ENCODE peak calls at places on chromosome 20, in seven cellular contexts. One of them, this sample, is unnamed.

GRCh38 chr20:63448050-63448449 is 24.4 kb downstream of the KCNQ2 start:
- DNase-seq in psoas muscle: no peak
- DNase-seq in bronchial epithelial cell: no peak
- DNase-seq in AG10803: no peak
- DNase-seq in ovary: no peak
- DNase-seq in hepatocyte: peak
- DNase-seq in cardiac muscle cell: no peak
- DNase-seq in this sample: no peak

GRCh38 chr20:61743606-61744005 is 322.1 kb downstream of the TAF4 start:
- DNase-seq in hepatocyte: no peak
- DNase-seq in cardiac muscle cell: no peak
- DNase-seq in AG10803: no peak
- DNase-seq in psoas muscle: no peak
- DNase-seq in bronchial epithelial cell: no peak
- DNase-seq in ovary: no peak
- DNase-seq in this sample: no peak

GRCh38 chr20:419556-420168 is 11.6 kb downstream of the RBCK1 start:
- DNase-seq in psoas muscle: no peak
- DNase-seq in AG10803: no peak
- DNase-seq in hepatocyte: no peak
- DNase-seq in ovary: no peak
- DNase-seq in bronchial epithelial cell: no peak
- DNase-seq in cardiac muscle cell: no peak
- DNase-seq in this sample: no peak

GRCh38 chr20:47799116-47799715 is 13.9 kb upstream of the SULF2 start:
- DNase-seq in cardiac muscle cell: no peak
- DNase-seq in ovary: no peak
- DNase-seq in AG10803: no peak
- DNase-seq in hepatocyte: no peak
- DNase-seq in psoas muscle: no peak
- DNase-seq in bronchial epithelial cell: no peak
- DNase-seq in this sample: no peak

GRCh38 chr20:62367136-62367482 is at the start of gene LAMA5:
- DNase-seq in cardiac muscle cell: peak
- DNase-seq in hepatocyte: peak
- DNase-seq in ovary: no peak
- DNase-seq in bronchial epithelial cell: no peak
- DNase-seq in psoas muscle: peak
- DNase-seq in AG10803: no peak
- DNase-seq in this sample: peak

GRCh38 chr20:58822175-58822574 is 28.5 kb downstream of the GNAS-AS1 start:
- DNase-seq in hepatocyte: no peak
- DNase-seq in psoas muscle: no peak
- DNase-seq in cardiac muscle cell: peak
- DNase-seq in ovary: no peak
- DNase-seq in bronchial epithelial cell: no peak
- DNase-seq in AG10803: no peak
- DNase-seq in this sample: no peak

GRCh38 chr20:4136967-4137334 is 121.6 kb upstream of the RNF24 start:
- DNase-seq in cardiac muscle cell: no peak
- DNase-seq in bronchial epithelial cell: no peak
- DNase-seq in hepatocyte: no peak
- DNase-seq in ovary: no peak
- DNase-seq in AG10803: no peak
- DNase-seq in psoas muscle: no peak
- DNase-seq in this sample: no peak

GRCh38 chr20:50668798-50669197 is 22.5 kb downstream of the RIPOR3 start:
- DNase-seq in AG10803: no peak
- DNase-seq in bronchial epithelial cell: no peak
- DNase-seq in cardiac muscle cell: no peak
- DNase-seq in ovary: no peak
- DNase-seq in hepatocyte: no peak
- DNase-seq in psoas muscle: no peak
- DNase-seq in this sample: no peak

GRCh38 chr20:48823476-48823875 is 4.3 kb downstream of the PREX1 start:
- DNase-seq in ovary: no peak
- DNase-seq in psoas muscle: no peak
- DNase-seq in bronchial epithelial cell: no peak
- DNase-seq in hepatocyte: no peak
- DNase-seq in AG10803: no peak
- DNase-seq in cardiac muscle cell: no peak
- DNase-seq in this sample: no peak

GRCh38 chr20:5061209-5061608 is 58.5 kb downstream of the PCNA start:
- DNase-seq in cardiac muscle cell: no peak
- DNase-seq in bronchial epithelial cell: peak
- DNase-seq in ovary: no peak
- DNase-seq in AG10803: no peak
- DNase-seq in hepatocyte: peak
- DNase-seq in psoas muscle: no peak
- DNase-seq in this sample: no peak

GRCh38 chr20:16027710-16028109 is 545.5 kb downstream of the KIF16B start:
- DNase-seq in bronchial epithelial cell: no peak
- DNase-seq in ovary: no peak
- DNase-seq in AG10803: no peak
- DNase-seq in cardiac muscle cell: no peak
- DNase-seq in psoas muscle: no peak
- DNase-seq in hepatocyte: no peak
- DNase-seq in this sample: no peak

GRCh38 chr20:16241911-16242310 is 331.3 kb downstream of the KIF16B start:
- DNase-seq in ovary: no peak
- DNase-seq in bronchial epithelial cell: peak
- DNase-seq in cardiac muscle cell: peak
- DNase-seq in hepatocyte: peak
- DNase-seq in psoas muscle: no peak
- DNase-seq in AG10803: no peak
- DNase-seq in this sample: no peak

GRCh38 chr20:37940161-37940560 is 37.2 kb downstream of the VSTM2L start:
- DNase-seq in AG10803: no peak
- DNase-seq in cardiac muscle cell: no peak
- DNase-seq in ovary: no peak
- DNase-seq in bronchial epithelial cell: no peak
- DNase-seq in hepatocyte: no peak
- DNase-seq in psoas muscle: no peak
- DNase-seq in this sample: no peak

GRCh38 chr20:61874421-61875068 is 191.1 kb downstream of the TAF4 start:
- DNase-seq in hepatocyte: peak
- DNase-seq in cardiac muscle cell: peak
- DNase-seq in ovary: no peak
- DNase-seq in AG10803: peak
- DNase-seq in bronchial epithelial cell: peak
- DNase-seq in psoas muscle: no peak
- DNase-seq in this sample: peak

GRCh38 chr20:6868864-6869263 is 101.4 kb downstream of the BMP2 start:
- DNase-seq in ovary: no peak
- DNase-seq in bronchial epithelial cell: no peak
- DNase-seq in AG10803: no peak
- DNase-seq in hepatocyte: no peak
- DNase-seq in cardiac muscle cell: no peak
- DNase-seq in psoas muscle: peak
- DNase-seq in this sample: no peak

GRCh38 chr20:63819224-63819917 is 11.7 kb downstream of the ZBTB46 start:
- DNase-seq in bronchial epithelial cell: no peak
- DNase-seq in psoas muscle: no peak
- DNase-seq in AG10803: peak
- DNase-seq in cardiac muscle cell: no peak
- DNase-seq in ovary: peak
- DNase-seq in hepatocyte: no peak
- DNase-seq in this sample: peak

GRCh38 chr20:2301164-2301622 is 5.4 kb downstream of the TGM3 start:
- DNase-seq in bronchial epithelial cell: no peak
- DNase-seq in psoas muscle: peak
- DNase-seq in AG10803: peak
- DNase-seq in ovary: no peak
- DNase-seq in cardiac muscle cell: no peak
- DNase-seq in hepatocyte: peak
- DNase-seq in this sample: peak

GRCh38 chr20:50804453-50805348 is 9.8 kb downstream of the BCAS4 start:
- DNase-seq in cardiac muscle cell: no peak
- DNase-seq in hepatocyte: no peak
- DNase-seq in psoas muscle: no peak
- DNase-seq in AG10803: no peak
- DNase-seq in bronchial epithelial cell: no peak
- DNase-seq in ovary: no peak
- DNase-seq in this sample: no peak

GRCh38 chr20:37651932-37652331 is 41.9 kb upstream of the CTNNBL1 start:
- DNase-seq in psoas muscle: no peak
- DNase-seq in bronchial epithelial cell: peak
- DNase-seq in ovary: no peak
- DNase-seq in AG10803: no peak
- DNase-seq in hepatocyte: no peak
- DNase-seq in cardiac muscle cell: peak
- DNase-seq in this sample: peak

DNA sequence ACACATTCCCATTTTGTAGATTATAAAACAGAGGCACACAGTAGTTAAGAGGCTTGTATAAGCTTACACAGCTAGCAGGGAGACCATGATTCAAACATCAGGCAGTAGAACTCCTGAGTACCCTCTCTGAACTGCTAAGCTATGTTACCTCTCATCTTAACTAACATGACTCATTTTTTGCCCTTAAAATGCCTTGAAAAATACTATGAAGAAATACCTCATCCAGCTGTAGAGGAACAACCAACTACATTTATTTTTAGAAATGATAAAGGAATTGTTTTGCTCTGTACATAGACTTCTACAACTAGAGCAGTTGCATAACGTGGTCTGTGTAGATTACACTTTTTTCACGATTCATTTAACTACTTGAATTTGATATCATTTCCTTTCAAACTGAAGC is 102.1 kb downstream of the FLRT3 start:
- DNase-seq in bronchial epithelial cell: peak
- DNase-seq in cardiac muscle cell: no peak
- DNase-seq in psoas muscle: no peak
- DNase-seq in ovary: no peak
- DNase-seq in AG10803: peak
- DNase-seq in hepatocyte: peak
- DNase-seq in this sample: peak
- H3K4me3 ChIP-seq in bronchial epithelial cell: no peak
- H3K4me3 ChIP-seq in cardiac muscle cell: no peak
- H3K4me3 ChIP-seq in psoas muscle: no peak
- H3K4me3 ChIP-seq in ovary: no peak
- H3K4me3 ChIP-seq in AG10803: no peak
- H3K4me3 ChIP-seq in hepatocyte: no peak
- H3K4me3 ChIP-seq in this sample: no peak

GRCh38 chr20:14337400-14338171 is at the start of gene FLRT3:
- DNase-seq in cardiac muscle cell: peak
- DNase-seq in hepatocyte: peak
- DNase-seq in psoas muscle: peak
- DNase-seq in AG10803: peak
- DNase-seq in ovary: peak
- DNase-seq in bronchial epithelial cell: peak
- DNase-seq in this sample: peak
- H3K4me3 ChIP-seq in cardiac muscle cell: peak
- H3K4me3 ChIP-seq in hepatocyte: peak
- H3K4me3 ChIP-seq in psoas muscle: peak
- H3K4me3 ChIP-seq in AG10803: peak
- H3K4me3 ChIP-seq in ovary: peak
- H3K4me3 ChIP-seq in bronchial epithelial cell: peak
- H3K4me3 ChIP-seq in this sample: peak

GRCh38 chr20:32189691-32190607 is 17.6 kb downstream of the PLAGL2 start:
- DNase-seq in bronchial epithelial cell: no peak
- DNase-seq in hepatocyte: peak
- DNase-seq in psoas muscle: peak
- DNase-seq in ovary: peak
- DNase-seq in cardiac muscle cell: peak
- DNase-seq in AG10803: peak
- DNase-seq in this sample: no peak

GRCh38 chr20:32191422-32191821 is 16.1 kb downstream of the PLAGL2 start:
- DNase-seq in cardiac muscle cell: no peak
- DNase-seq in hepatocyte: no peak
- DNase-seq in bronchial epithelial cell: no peak
- DNase-seq in AG10803: no peak
- DNase-seq in ovary: no peak
- DNase-seq in psoas muscle: no peak
- DNase-seq in this sample: no peak

GRCh38 chr20:32188376-32189122 is 19.0 kb downstream of the PLAGL2 start:
- DNase-seq in hepatocyte: no peak
- DNase-seq in AG10803: no peak
- DNase-seq in ovary: no peak
- DNase-seq in cardiac muscle cell: no peak
- DNase-seq in psoas muscle: no peak
- DNase-seq in bronchial epithelial cell: no peak
- DNase-seq in this sample: no peak

GRCh38 chr20:32190608-32191415 is 16.7 kb downstream of the PLAGL2 start:
- DNase-seq in psoas muscle: no peak
- DNase-seq in bronchial epithelial cell: no peak
- DNase-seq in ovary: no peak
- DNase-seq in cardiac muscle cell: no peak
- DNase-seq in hepatocyte: peak
- DNase-seq in AG10803: no peak
- DNase-seq in this sample: no peak

DNA sequence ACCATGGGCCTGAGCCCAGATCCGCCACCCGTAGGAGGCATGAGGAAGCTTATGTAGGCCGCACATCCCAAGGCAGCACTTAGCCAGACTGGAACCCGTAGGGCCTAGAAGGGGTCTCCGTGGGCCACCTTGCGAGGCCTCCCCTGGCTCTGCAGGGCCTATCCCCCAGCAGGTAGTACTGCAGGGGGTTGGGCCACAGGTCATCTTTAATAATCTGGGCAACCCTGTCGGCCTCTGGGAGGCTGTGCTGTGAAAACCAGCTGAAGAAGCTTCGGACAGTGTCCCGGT is 18.5 kb downstream of the PLAGL2 start:
- DNase-seq in hepatocyte: no peak
- DNase-seq in AG10803: no peak
- DNase-seq in cardiac muscle cell: no peak
- DNase-seq in bronchial epithelial cell: no peak
- DNase-seq in ovary: no peak
- DNase-seq in psoas muscle: no peak
- DNase-seq in this sample: no peak
- H3K4me3 ChIP-seq in hepatocyte: peak
- H3K4me3 ChIP-seq in AG10803: no peak
- H3K4me3 ChIP-seq in cardiac muscle cell: no peak
- H3K4me3 ChIP-seq in bronchial epithelial cell: no peak
- H3K4me3 ChIP-seq in ovary: peak
- H3K4me3 ChIP-seq in psoas muscle: peak
- H3K4me3 ChIP-seq in this sample: peak

DNA sequence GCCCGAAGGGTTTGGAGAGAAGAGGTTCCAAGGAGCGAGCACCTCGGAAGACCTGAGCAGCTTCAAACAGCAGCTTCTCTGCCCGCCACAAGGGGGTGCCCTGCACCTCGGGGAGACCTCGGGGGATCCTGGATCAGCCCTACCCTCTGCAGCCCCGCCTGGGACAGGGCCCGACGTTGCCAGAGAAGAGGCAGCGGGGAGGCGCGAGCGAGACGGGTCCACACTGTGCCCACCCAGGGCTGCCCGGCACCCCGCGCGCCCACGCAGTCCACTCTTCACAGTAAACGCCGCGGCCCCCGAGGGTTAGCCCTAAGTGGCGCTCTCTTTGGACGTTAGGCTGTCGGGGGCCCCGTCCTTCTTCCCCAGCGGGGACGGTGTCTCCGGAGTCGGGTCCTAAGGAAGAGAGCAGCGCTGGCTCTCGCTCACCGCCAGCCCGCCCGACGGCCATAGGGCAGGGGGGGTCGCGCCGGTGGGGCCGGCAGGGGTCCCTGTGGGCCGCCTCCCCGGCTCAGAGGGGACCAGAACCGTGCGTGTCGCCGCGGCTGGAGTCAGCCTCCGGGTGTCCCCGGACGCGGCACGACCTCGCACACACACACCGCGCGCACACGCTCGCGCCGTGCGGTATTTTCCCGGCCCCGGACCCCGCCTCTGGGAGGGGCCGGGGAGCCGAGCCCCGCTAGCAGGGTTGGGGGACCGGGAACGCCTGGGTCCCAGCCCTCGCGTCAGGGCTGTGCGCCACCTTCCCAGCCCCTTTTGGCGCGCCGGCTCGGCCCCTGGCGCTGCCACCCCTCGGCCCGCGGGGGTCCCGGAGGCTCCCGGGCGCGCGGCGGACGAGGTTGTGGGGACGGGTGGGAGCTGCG is 929 bp downstream of the CDH22 start:
- DNase-seq in hepatocyte: peak
- DNase-seq in AG10803: peak
- DNase-seq in bronchial epithelial cell: peak
- DNase-seq in ovary: peak
- DNase-seq in cardiac muscle cell: peak
- DNase-seq in psoas muscle: peak
- DNase-seq in this sample: peak
- H3K4me3 ChIP-seq in hepatocyte: peak
- H3K4me3 ChIP-seq in AG10803: no peak
- H3K4me3 ChIP-seq in bronchial epithelial cell: no peak
- H3K4me3 ChIP-seq in ovary: peak
- H3K4me3 ChIP-seq in cardiac muscle cell: peak
- H3K4me3 ChIP-seq in psoas muscle: peak
- H3K4me3 ChIP-seq in this sample: no peak